ENCODE peak calls at places on chromosomes 5 and 9, in nine cellular contexts. One of them, this sample, is unnamed.

GRCh38 chr5:158899792-158900191 is 199.9 kb downstream of the EBF1 start:
- DNase-seq in T-cell: no peak
- DNase-seq in NCI-H510A: no peak
- DNase-seq in CD4-positive, CD25-positive, alpha-beta regulatory T cell: no peak
- DNase-seq in GDM1: no peak
- DNase-seq in NCI-H1417: no peak
- DNase-seq in fibroblast of mammary gland: peak
- DNase-seq in endodermal cell: no peak
- DNase-seq in amniotic stem cell: no peak
- DNase-seq in this sample: no peak

GRCh38 chr5:107672212-107673105 is 1.7 kb upstream of the EFNA5 start:
- DNase-seq in T-cell: peak
- DNase-seq in NCI-H510A: peak
- DNase-seq in CD4-positive, CD25-positive, alpha-beta regulatory T cell: no peak
- DNase-seq in GDM1: no peak
- DNase-seq in NCI-H1417: peak
- DNase-seq in fibroblast of mammary gland: peak
- DNase-seq in endodermal cell: peak
- DNase-seq in amniotic stem cell: peak
- DNase-seq in this sample: peak

GRCh38 chr5:7317751-7318150 is 78.2 kb upstream of the ADCY2 start:
- DNase-seq in T-cell: no peak
- DNase-seq in NCI-H510A: no peak
- DNase-seq in CD4-positive, CD25-positive, alpha-beta regulatory T cell: no peak
- DNase-seq in GDM1: no peak
- DNase-seq in NCI-H1417: no peak
- DNase-seq in fibroblast of mammary gland: peak
- DNase-seq in endodermal cell: no peak
- DNase-seq in amniotic stem cell: no peak
- DNase-seq in this sample: no peak

GRCh38 chr5:164296603-164297080 is 791.2 kb downstream of the MAT2B start:
- DNase-seq in T-cell: no peak
- DNase-seq in NCI-H510A: no peak
- DNase-seq in CD4-positive, CD25-positive, alpha-beta regulatory T cell: no peak
- DNase-seq in GDM1: no peak
- DNase-seq in NCI-H1417: no peak
- DNase-seq in fibroblast of mammary gland: no peak
- DNase-seq in endodermal cell: peak
- DNase-seq in amniotic stem cell: no peak
- DNase-seq in this sample: peak

GRCh38 chr5:97838214-97838613 is 655.2 kb upstream of the RIOK2 start:
- DNase-seq in T-cell: no peak
- DNase-seq in NCI-H510A: no peak
- DNase-seq in CD4-positive, CD25-positive, alpha-beta regulatory T cell: no peak
- DNase-seq in GDM1: no peak
- DNase-seq in NCI-H1417: no peak
- DNase-seq in fibroblast of mammary gland: peak
- DNase-seq in endodermal cell: no peak
- DNase-seq in amniotic stem cell: peak
- DNase-seq in this sample: no peak

GRCh38 chr5:106014262-106014661 is 1656.5 kb downstream of the EFNA5 start:
- DNase-seq in T-cell: no peak
- DNase-seq in NCI-H510A: no peak
- DNase-seq in CD4-positive, CD25-positive, alpha-beta regulatory T cell: no peak
- DNase-seq in GDM1: no peak
- DNase-seq in NCI-H1417: no peak
- DNase-seq in fibroblast of mammary gland: no peak
- DNase-seq in endodermal cell: no peak
- DNase-seq in amniotic stem cell: no peak
- DNase-seq in this sample: no peak

GRCh38 chr9:112531666-112532282 is 45.1 kb downstream of the KIAA1958 start:
- DNase-seq in T-cell: no peak
- DNase-seq in NCI-H510A: no peak
- DNase-seq in CD4-positive, CD25-positive, alpha-beta regulatory T cell: no peak
- DNase-seq in GDM1: no peak
- DNase-seq in NCI-H1417: no peak
- DNase-seq in fibroblast of mammary gland: no peak
- DNase-seq in endodermal cell: no peak
- DNase-seq in amniotic stem cell: no peak
- DNase-seq in this sample: no peak

GRCh38 chr5:119878712-119879111 is 249.4 kb downstream of the FAM170A start:
- DNase-seq in T-cell: no peak
- DNase-seq in NCI-H510A: no peak
- DNase-seq in CD4-positive, CD25-positive, alpha-beta regulatory T cell: no peak
- DNase-seq in GDM1: no peak
- DNase-seq in NCI-H1417: no peak
- DNase-seq in fibroblast of mammary gland: no peak
- DNase-seq in endodermal cell: peak
- DNase-seq in amniotic stem cell: no peak
- DNase-seq in this sample: peak

This sample was measured in ELF-1.